ENCODE peak calls at places on chromosomes 11 and 22, in seven cellular contexts. One of them, this sample, is unnamed.

GRCh38 chr11:121412000-121412587 is 40.0 kb upstream of the SORL1 start:
- DNase-seq in SJCRH30: no peak
- DNase-seq in transverse colon: no peak
- DNase-seq in CD8-positive, alpha-beta T cell: no peak
- DNase-seq in IMR-90: no peak
- DNase-seq in OCI-LY7: no peak
- DNase-seq in fibroblast of lung: no peak
- DNase-seq in this sample: no peak

GRCh38 chr22:44051961-44052360 is 27.9 kb downstream of the PARVB start:
- DNase-seq in SJCRH30: no peak
- DNase-seq in fibroblast of lung: no peak
- DNase-seq in OCI-LY7: no peak
- DNase-seq in CD8-positive, alpha-beta T cell: no peak
- DNase-seq in transverse colon: no peak
- DNase-seq in IMR-90: no peak
- DNase-seq in this sample: no peak

GRCh38 chr22:49638788-49639187 is 188.9 kb downstream of the BRD1 start:
- DNase-seq in OCI-LY7: no peak
- DNase-seq in IMR-90: no peak
- DNase-seq in SJCRH30: peak
- DNase-seq in CD8-positive, alpha-beta T cell: no peak
- DNase-seq in transverse colon: no peak
- DNase-seq in fibroblast of lung: no peak
- DNase-seq in this sample: no peak

GRCh38 chr11:67416416-67417335 is 1.2 kb downstream of the CARNS1 start:
- DNase-seq in transverse colon: no peak
- DNase-seq in CD8-positive, alpha-beta T cell: peak
- DNase-seq in OCI-LY7: no peak
- DNase-seq in IMR-90: no peak
- DNase-seq in SJCRH30: no peak
- DNase-seq in fibroblast of lung: peak
- DNase-seq in this sample: peak

GRCh38 chr22:46122511-46122971 is 27.8 kb upstream of the PPARA start:
- DNase-seq in CD8-positive, alpha-beta T cell: peak
- DNase-seq in transverse colon: peak
- DNase-seq in SJCRH30: peak
- DNase-seq in fibroblast of lung: peak
- DNase-seq in IMR-90: peak
- DNase-seq in OCI-LY7: peak
- DNase-seq in this sample: no peak

GRCh38 chr22:44920183-44920582 is 89.6 kb downstream of the PHF21B start:
- DNase-seq in SJCRH30: no peak
- DNase-seq in transverse colon: no peak
- DNase-seq in fibroblast of lung: no peak
- DNase-seq in IMR-90: no peak
- DNase-seq in CD8-positive, alpha-beta T cell: no peak
- DNase-seq in OCI-LY7: no peak
- DNase-seq in this sample: no peak

GRCh38 chr11:127003260-127003981 is 2.9 kb upstream of the KIRREL3 start:
- DNase-seq in IMR-90: peak
- DNase-seq in SJCRH30: no peak
- DNase-seq in CD8-positive, alpha-beta T cell: no peak
- DNase-seq in OCI-LY7: no peak
- DNase-seq in transverse colon: no peak
- DNase-seq in fibroblast of lung: peak
- DNase-seq in this sample: no peak

GRCh38 chr11:60168306-60168705 is 14.6 kb downstream of the MS4A6A start:
- DNase-seq in CD8-positive, alpha-beta T cell: no peak
- DNase-seq in transverse colon: peak
- DNase-seq in IMR-90: no peak
- DNase-seq in SJCRH30: no peak
- DNase-seq in OCI-LY7: no peak
- DNase-seq in fibroblast of lung: no peak
- DNase-seq in this sample: no peak

GRCh38 chr22:39284142-39284980 is 35.1 kb downstream of the RPL3 start:
- DNase-seq in OCI-LY7: no peak
- DNase-seq in transverse colon: no peak
- DNase-seq in SJCRH30: no peak
- DNase-seq in CD8-positive, alpha-beta T cell: no peak
- DNase-seq in IMR-90: no peak
- DNase-seq in fibroblast of lung: no peak
- DNase-seq in this sample: no peak

GRCh38 chr22:25111579-25112517 is 87.8 kb upstream of the CRYBB3 start:
- DNase-seq in CD8-positive, alpha-beta T cell: no peak
- DNase-seq in transverse colon: peak
- DNase-seq in OCI-LY7: no peak
- DNase-seq in SJCRH30: peak
- DNase-seq in fibroblast of lung: no peak
- DNase-seq in IMR-90: no peak
- DNase-seq in this sample: peak

GRCh38 chr11:46675288-46675851 is 25.0 kb downstream of the ARHGAP1 start:
- DNase-seq in fibroblast of lung: peak
- DNase-seq in OCI-LY7: no peak
- DNase-seq in IMR-90: peak
- DNase-seq in SJCRH30: peak
- DNase-seq in transverse colon: peak
- DNase-seq in CD8-positive, alpha-beta T cell: no peak
- DNase-seq in this sample: no peak

GRCh38 chr22:25346859-25347751 is 127.7 kb downstream of the CRYBB2 start:
- DNase-seq in IMR-90: peak
- DNase-seq in OCI-LY7: no peak
- DNase-seq in transverse colon: no peak
- DNase-seq in SJCRH30: no peak
- DNase-seq in CD8-positive, alpha-beta T cell: no peak
- DNase-seq in fibroblast of lung: no peak
- DNase-seq in this sample: no peak

GRCh38 chr11:115257286-115258077 is 246.7 kb downstream of the CADM1 start:
- DNase-seq in CD8-positive, alpha-beta T cell: no peak
- DNase-seq in transverse colon: no peak
- DNase-seq in SJCRH30: no peak
- DNase-seq in fibroblast of lung: no peak
- DNase-seq in OCI-LY7: peak
- DNase-seq in IMR-90: no peak
- DNase-seq in this sample: no peak

GRCh38 chr22:24962094-24962493 is 9.6 kb downstream of the KIAA1671 start:
- DNase-seq in CD8-positive, alpha-beta T cell: no peak
- DNase-seq in fibroblast of lung: no peak
- DNase-seq in transverse colon: no peak
- DNase-seq in SJCRH30: no peak
- DNase-seq in OCI-LY7: no peak
- DNase-seq in IMR-90: no peak
- DNase-seq in this sample: no peak

GRCh38 chr22:20130319-20130718 is 1.3 kb upstream of the ZDHHC8 start:
- DNase-seq in SJCRH30: no peak
- DNase-seq in OCI-LY7: no peak
- DNase-seq in IMR-90: no peak
- DNase-seq in CD8-positive, alpha-beta T cell: no peak
- DNase-seq in transverse colon: no peak
- DNase-seq in fibroblast of lung: no peak
- DNase-seq in this sample: no peak

GRCh38 chr11:65864758-65865471 is 4.7 kb downstream of the MUS81 start:
- DNase-seq in IMR-90: no peak
- DNase-seq in fibroblast of lung: no peak
- DNase-seq in OCI-LY7: no peak
- DNase-seq in transverse colon: no peak
- DNase-seq in SJCRH30: no peak
- DNase-seq in CD8-positive, alpha-beta T cell: no peak
- DNase-seq in this sample: no peak

GRCh38 chr11:55571828-55572227 is at the start of gene OR4C16:
- DNase-seq in SJCRH30: no peak
- DNase-seq in transverse colon: no peak
- DNase-seq in CD8-positive, alpha-beta T cell: no peak
- DNase-seq in IMR-90: no peak
- DNase-seq in OCI-LY7: no peak
- DNase-seq in fibroblast of lung: no peak
- DNase-seq in this sample: no peak

GRCh38 chr11:108278546-108278945 is 55.7 kb downstream of the ATM start:
- DNase-seq in SJCRH30: peak
- DNase-seq in IMR-90: peak
- DNase-seq in fibroblast of lung: peak
- DNase-seq in OCI-LY7: no peak
- DNase-seq in CD8-positive, alpha-beta T cell: no peak
- DNase-seq in transverse colon: no peak
- DNase-seq in this sample: no peak

GRCh38 chr11:43574949-43575915 is 105.3 kb upstream of the HSD17B12 start:
- DNase-seq in OCI-LY7: no peak
- DNase-seq in SJCRH30: peak
- DNase-seq in CD8-positive, alpha-beta T cell: no peak
- DNase-seq in fibroblast of lung: peak
- DNase-seq in IMR-90: peak
- DNase-seq in transverse colon: no peak
- DNase-seq in this sample: no peak

GRCh38 chr11:30481385-30481784 is 104.8 kb downstream of the MPPED2 start:
- DNase-seq in OCI-LY7: no peak
- DNase-seq in transverse colon: no peak
- DNase-seq in fibroblast of lung: no peak
- DNase-seq in SJCRH30: no peak
- DNase-seq in CD8-positive, alpha-beta T cell: no peak
- DNase-seq in IMR-90: no peak
- DNase-seq in this sample: no peak

GRCh38 chr22:46293591-46294260 is 2.9 kb upstream of the GTSE1 start:
- DNase-seq in CD8-positive, alpha-beta T cell: no peak
- DNase-seq in fibroblast of lung: peak
- DNase-seq in IMR-90: peak
- DNase-seq in transverse colon: peak
- DNase-seq in OCI-LY7: peak
- DNase-seq in SJCRH30: no peak
- DNase-seq in this sample: no peak

GRCh38 chr11:134862796-134863195 is 450.8 kb upstream of the B3GAT1 start:
- DNase-seq in CD8-positive, alpha-beta T cell: no peak
- DNase-seq in IMR-90: no peak
- DNase-seq in transverse colon: no peak
- DNase-seq in fibroblast of lung: no peak
- DNase-seq in OCI-LY7: no peak
- DNase-seq in SJCRH30: no peak
- DNase-seq in this sample: no peak

GRCh38 chr11:57097149-57097548 is 84.6 kb upstream of the LRRC55 start:
- DNase-seq in transverse colon: no peak
- DNase-seq in OCI-LY7: no peak
- DNase-seq in CD8-positive, alpha-beta T cell: no peak
- DNase-seq in IMR-90: no peak
- DNase-seq in fibroblast of lung: no peak
- DNase-seq in SJCRH30: no peak
- DNase-seq in this sample: no peak

GRCh38 chr11:688681-689080 is 6.3 kb downstream of the DEAF1 start:
- DNase-seq in OCI-LY7: no peak
- DNase-seq in fibroblast of lung: no peak
- DNase-seq in CD8-positive, alpha-beta T cell: no peak
- DNase-seq in IMR-90: no peak
- DNase-seq in transverse colon: no peak
- DNase-seq in SJCRH30: no peak
- DNase-seq in this sample: no peak

GRCh38 chr11:61793084-61793828 is 545 bp downstream of the FEN1 start:
- DNase-seq in transverse colon: no peak
- DNase-seq in CD8-positive, alpha-beta T cell: no peak
- DNase-seq in OCI-LY7: no peak
- DNase-seq in IMR-90: no peak
- DNase-seq in fibroblast of lung: no peak
- DNase-seq in SJCRH30: no peak
- DNase-seq in this sample: no peak

GRCh38 chr11:79026803-79027445 is 413.9 kb downstream of the TENM4 start:
- DNase-seq in SJCRH30: no peak
- DNase-seq in IMR-90: peak
- DNase-seq in fibroblast of lung: peak
- DNase-seq in OCI-LY7: no peak
- DNase-seq in CD8-positive, alpha-beta T cell: no peak
- DNase-seq in transverse colon: no peak
- DNase-seq in this sample: no peak

GRCh38 chr11:3808846-3809623 is 675 bp downstream of the PGAP2 start:
- DNase-seq in IMR-90: peak
- DNase-seq in CD8-positive, alpha-beta T cell: no peak
- DNase-seq in transverse colon: peak
- DNase-seq in OCI-LY7: peak
- DNase-seq in fibroblast of lung: peak
- DNase-seq in SJCRH30: peak
- DNase-seq in this sample: no peak

DNA sequence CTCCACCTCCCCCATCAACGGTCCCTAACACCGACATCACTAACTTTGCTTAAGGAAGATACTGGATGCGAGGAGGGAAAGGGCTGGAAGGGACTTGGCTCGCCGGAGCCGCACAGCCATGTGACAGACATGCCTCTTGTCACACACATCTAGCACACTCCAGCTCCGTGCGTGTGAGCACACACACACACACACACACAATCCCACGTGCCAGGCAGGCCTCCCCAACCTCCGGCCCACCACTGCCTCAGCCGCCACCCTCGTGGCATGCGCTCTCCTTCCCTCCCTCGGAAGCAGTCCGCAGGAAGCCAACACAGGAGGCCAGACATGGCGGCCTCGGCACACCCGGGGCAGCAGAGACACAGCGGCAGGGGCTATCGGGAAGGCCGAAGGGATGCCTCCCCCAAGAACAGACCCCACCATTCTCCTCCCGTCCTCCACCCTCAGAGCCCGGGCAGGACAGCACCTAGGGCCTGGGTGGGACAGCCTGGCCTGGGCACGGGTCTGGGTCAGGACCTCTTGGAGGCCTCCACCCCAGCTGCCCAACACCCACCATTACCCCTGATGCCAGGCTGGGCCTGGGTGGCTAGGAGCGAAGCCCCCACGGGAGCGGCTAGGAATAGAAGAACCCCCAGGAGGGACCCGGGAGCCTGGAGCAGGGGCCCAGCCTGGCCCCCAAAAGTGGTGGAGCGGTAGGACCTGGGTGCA is 1.0 kb downstream of the MFNG start:
- DNase-seq in transverse colon: no peak
- DNase-seq in SJCRH30: no peak
- DNase-seq in OCI-LY7: peak
- DNase-seq in CD8-positive, alpha-beta T cell: peak
- DNase-seq in fibroblast of lung: no peak
- DNase-seq in IMR-90: no peak
- DNase-seq in this sample: no peak
- H3K27ac ChIP-seq in transverse colon: peak
- H3K27ac ChIP-seq in SJCRH30: no peak
- H3K27ac ChIP-seq in OCI-LY7: peak
- H3K27ac ChIP-seq in CD8-positive, alpha-beta T cell: peak
- H3K27ac ChIP-seq in fibroblast of lung: no peak
- H3K27ac ChIP-seq in IMR-90: no peak
- H3K27ac ChIP-seq in this sample: no peak

GRCh38 chr11:5363712-5364111 is 12.4 kb downstream of the OR51B6 start:
- DNase-seq in IMR-90: no peak
- DNase-seq in SJCRH30: no peak
- DNase-seq in CD8-positive, alpha-beta T cell: no peak
- DNase-seq in fibroblast of lung: no peak
- DNase-seq in OCI-LY7: no peak
- DNase-seq in transverse colon: no peak
- DNase-seq in this sample: no peak
- H3K27ac ChIP-seq in IMR-90: peak
- H3K27ac ChIP-seq in SJCRH30: no peak
- H3K27ac ChIP-seq in CD8-positive, alpha-beta T cell: no peak
- H3K27ac ChIP-seq in fibroblast of lung: peak
- H3K27ac ChIP-seq in OCI-LY7: no peak
- H3K27ac ChIP-seq in transverse colon: no peak
- H3K27ac ChIP-seq in this sample: no peak

GRCh38 chr11:17145972-17146371 is 61.8 kb downstream of the PIK3C2A start:
- DNase-seq in OCI-LY7: no peak
- DNase-seq in IMR-90: peak
- DNase-seq in fibroblast of lung: no peak
- DNase-seq in CD8-positive, alpha-beta T cell: no peak
- DNase-seq in SJCRH30: no peak
- DNase-seq in transverse colon: no peak
- DNase-seq in this sample: no peak
- H3K27ac ChIP-seq in OCI-LY7: no peak
- H3K27ac ChIP-seq in IMR-90: no peak
- H3K27ac ChIP-seq in fibroblast of lung: no peak
- H3K27ac ChIP-seq in CD8-positive, alpha-beta T cell: no peak
- H3K27ac ChIP-seq in SJCRH30: no peak
- H3K27ac ChIP-seq in transverse colon: no peak
- H3K27ac ChIP-seq in this sample: no peak

GRCh38 chr22:31612891-31613285 is 49.1 kb downstream of the PISD start:
- DNase-seq in fibroblast of lung: no peak
- DNase-seq in SJCRH30: no peak
- DNase-seq in CD8-positive, alpha-beta T cell: no peak
- DNase-seq in transverse colon: no peak
- DNase-seq in IMR-90: no peak
- DNase-seq in OCI-LY7: no peak
- DNase-seq in this sample: no peak
- H3K27ac ChIP-seq in fibroblast of lung: no peak
- H3K27ac ChIP-seq in SJCRH30: no peak
- H3K27ac ChIP-seq in CD8-positive, alpha-beta T cell: no peak
- H3K27ac ChIP-seq in transverse colon: no peak
- H3K27ac ChIP-seq in IMR-90: no peak
- H3K27ac ChIP-seq in OCI-LY7: no peak
- H3K27ac ChIP-seq in this sample: no peak